ENCODE peak calls at places on chromosomes 4 and X, in four cellular contexts. I is K562, U is H1, Q is GM12878. D is an unnamed sample.
A peak's percentile ranks its signal among the peaks of the same experiment; 100 is the strongest.

GRCh38 chr4:147754037-147754445 is 22.2 kb downstream of the ARHGAP10 start:
- DNase-seq in I (no peak), U (no peak), Q (no peak), D (peak; percentile 95)

GRCh38 chr4:3111461-3111860 is 37.0 kb downstream of the HTT start:
- DNase-seq in I (no peak), U (no peak), Q (no peak), D (peak; percentile 82)

GRCh38 chr4:175542787-175543186 is 269.3 kb downstream of the GPM6A start:
- DNase-seq in I (no peak), U (no peak), Q (no peak), D (no peak)

GRCh38 chr4:52187603-52188002 is 136.5 kb downstream of the SPATA18 start:
- DNase-seq in I (no peak), U (no peak), Q (no peak), D (no peak)

GRCh38 chrX:138191998-138192397 is 519.5 kb downstream of the FGF13 start:
- DNase-seq in I (peak; percentile 10), U (no peak), Q (no peak), D (peak; percentile 19)

GRCh38 chr4:40769266-40769665 is 19.5 kb downstream of the NSUN7 start:
- DNase-seq in I (no peak), U (no peak), Q (no peak), D (peak; percentile 37)

GRCh38 chrX:155216940-155217450 is 735 bp downstream of the VBP1 start:
- DNase-seq in I (peak; percentile 25), U (no peak), Q (peak; percentile 3), D (peak; percentile 4)

GRCh38 chrX:8743126-8743732 is 11.3 kb upstream of the ANOS1 start:
- DNase-seq in I (peak; percentile 40), U (no peak), Q (no peak), D (peak; percentile 31)

GRCh38 chr4:37383579-37384229 is 139.2 kb downstream of the NWD2 start:
- DNase-seq in I (peak; percentile 27), U (no peak), Q (no peak), D (peak; percentile 5)

GRCh38 chr4:7044415-7044930 is 1.3 kb downstream of the TADA2B start:
- DNase-seq in I (no peak), U (no peak), Q (no peak), D (no peak)

GRCh38 chrX:115948018-115948923 is 222.3 kb upstream of the AGTR2 start:
- DNase-seq in I (peak; percentile 20), U (no peak), Q (peak; percentile 41), D (peak; percentile 8)

GRCh38 chrX:129316461-129316860 is 206.8 kb downstream of the SMARCA1 start:
- DNase-seq in I (no peak), U (no peak), Q (no peak), D (no peak)

GRCh38 chr4:165207016-165207430 is 338 bp upstream of the KLHL2 start:
- DNase-seq in I (peak; percentile 19), U (no peak), Q (no peak), D (peak; percentile 31)

GRCh38 chrX:72712094-72712755 is 1.9 kb downstream of the PHKA1 start:
- DNase-seq in I (peak; percentile 20), U (no peak), Q (no peak), D (peak; percentile 13)

GRCh38 chr4:95386410-95386809 is 162.4 kb downstream of the UNC5C start:
- DNase-seq in I (no peak), U (no peak), Q (no peak), D (no peak)

GRCh38 chrX:72101597-72102037 is 30.1 kb downstream of the RTL5 start:
- DNase-seq in I (no peak), U (no peak), Q (no peak), D (no peak)

GRCh38 chrX:107574711-107575110 is 53.6 kb upstream of the PRPS1 start:
- DNase-seq in I (no peak), U (no peak), Q (no peak), D (peak; percentile 71)

GRCh38 chr4:3414421-3415279 is 27.1 kb upstream of the HGFAC start:
- DNase-seq in I (no peak), U (no peak), Q (no peak), D (no peak)

GRCh38 chrX:49840679-49841078 is 11.6 kb downstream of the PAGE4 start:
- DNase-seq in I (peak; percentile 69), U (peak; percentile 17), Q (peak; percentile 15), D (peak; percentile 35)
- TF ChIP-seq CHD1 in I (no peak), U (no peak), Q (no peak), D (no peak)

DNA sequence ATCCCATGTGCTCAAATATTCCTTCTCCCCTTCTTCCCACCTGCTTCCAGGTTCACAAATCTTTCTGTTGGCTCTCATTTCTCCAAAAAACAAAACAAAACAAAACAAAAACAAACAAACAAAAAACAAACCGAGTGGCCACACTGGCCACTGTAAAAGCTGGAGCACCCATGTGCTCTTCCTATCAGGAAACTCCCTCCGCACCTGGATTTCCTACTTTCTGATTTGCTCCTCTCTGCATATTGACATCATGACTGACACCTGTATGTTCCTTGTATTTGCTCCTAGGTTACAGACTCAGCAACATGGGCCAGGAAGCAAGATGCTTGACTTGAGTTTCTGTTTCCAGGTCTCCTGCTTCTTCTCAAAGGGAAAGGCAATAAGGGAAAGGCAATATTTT is 258.8 kb downstream of the GPC3 start:
- DNase-seq in I (no peak), U (no peak), Q (no peak), D (no peak)
- TF ChIP-seq CHD1 in I (no peak), U (no peak), Q (no peak), D (no peak)

GRCh38 chr4:113872426-113873260 is 106.8 kb downstream of the ARSJ start:
- DNase-seq in I (no peak), U (no peak), Q (no peak), D (peak; percentile 22)

GRCh38 chr4:113871080-113871479 is 108.4 kb downstream of the ARSJ start:
- DNase-seq in I (no peak), U (no peak), Q (no peak), D (no peak)

GRCh38 chr4:113874480-113874879 is 105.0 kb downstream of the ARSJ start:
- DNase-seq in I (no peak), U (no peak), Q (no peak), D (no peak)

DNA sequence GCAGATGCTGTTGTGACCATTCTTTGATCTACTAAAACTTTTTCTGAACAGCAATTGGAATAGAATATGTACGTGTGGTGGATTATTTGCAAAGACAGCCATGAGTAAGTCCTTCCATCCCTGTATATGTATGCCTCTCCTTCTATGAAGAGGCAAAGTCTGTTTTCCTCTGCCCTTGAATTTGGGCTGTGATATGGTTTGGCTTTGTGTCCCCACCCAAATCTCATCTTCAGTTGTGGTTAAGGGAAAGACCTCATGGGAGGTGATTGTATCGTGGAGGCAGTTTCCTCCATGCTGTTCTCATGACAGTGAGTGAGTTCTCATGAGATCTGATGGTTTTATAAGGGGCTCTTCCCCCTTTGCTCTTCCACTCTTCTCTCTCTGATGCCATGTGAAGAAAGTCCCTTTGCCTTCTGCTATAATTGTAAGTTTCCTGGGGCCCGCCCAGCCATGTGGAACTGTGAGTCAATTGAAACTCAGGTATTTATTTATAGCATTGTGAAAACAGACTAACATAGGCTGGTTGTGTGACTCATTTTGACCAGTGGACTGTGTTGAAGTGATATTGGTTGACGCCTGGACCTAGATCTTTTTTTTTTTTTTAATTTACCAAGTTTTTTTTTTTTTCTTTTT is 108.3 kb upstream of the CAMK2D start:
- DNase-seq in I (no peak), U (no peak), Q (peak; percentile 54), D (peak; percentile 74)
- TF ChIP-seq CHD1 in I (no peak), U (no peak), Q (no peak), D (no peak)

GRCh38 chr4:35125995-35126712 is 1118.2 kb downstream of the ARAP2 start:
- DNase-seq in I (no peak), U (no peak), Q (no peak), D (no peak)
- TF ChIP-seq CHD1 in I (no peak), U (no peak), Q (no peak), D (no peak)

GRCh38 chr4:74471228-74471627 is 26.3 kb downstream of the AREG start:
- DNase-seq in I (no peak), U (no peak), Q (no peak), D (no peak)

GRCh38 chr4:74473155-74473811 is 28.3 kb downstream of the AREG start:
- DNase-seq in I (no peak), U (no peak), Q (no peak), D (peak; percentile 91)

GRCh38 chr4:74479009-74479408 is 34.1 kb downstream of the AREG start:
- DNase-seq in I (no peak), U (no peak), Q (no peak), D (no peak)

GRCh38 chr4:74475946-74476345 is 31.0 kb downstream of the AREG start:
- DNase-seq in I (no peak), U (no peak), Q (no peak), D (no peak)

GRCh38 chr4:74474345-74475099 is 29.6 kb downstream of the AREG start:
- DNase-seq in I (no peak), U (no peak), Q (no peak), D (peak; percentile 77)
- TF ChIP-seq CHD1 in I (no peak), U (no peak), Q (no peak), D (no peak)

DNA sequence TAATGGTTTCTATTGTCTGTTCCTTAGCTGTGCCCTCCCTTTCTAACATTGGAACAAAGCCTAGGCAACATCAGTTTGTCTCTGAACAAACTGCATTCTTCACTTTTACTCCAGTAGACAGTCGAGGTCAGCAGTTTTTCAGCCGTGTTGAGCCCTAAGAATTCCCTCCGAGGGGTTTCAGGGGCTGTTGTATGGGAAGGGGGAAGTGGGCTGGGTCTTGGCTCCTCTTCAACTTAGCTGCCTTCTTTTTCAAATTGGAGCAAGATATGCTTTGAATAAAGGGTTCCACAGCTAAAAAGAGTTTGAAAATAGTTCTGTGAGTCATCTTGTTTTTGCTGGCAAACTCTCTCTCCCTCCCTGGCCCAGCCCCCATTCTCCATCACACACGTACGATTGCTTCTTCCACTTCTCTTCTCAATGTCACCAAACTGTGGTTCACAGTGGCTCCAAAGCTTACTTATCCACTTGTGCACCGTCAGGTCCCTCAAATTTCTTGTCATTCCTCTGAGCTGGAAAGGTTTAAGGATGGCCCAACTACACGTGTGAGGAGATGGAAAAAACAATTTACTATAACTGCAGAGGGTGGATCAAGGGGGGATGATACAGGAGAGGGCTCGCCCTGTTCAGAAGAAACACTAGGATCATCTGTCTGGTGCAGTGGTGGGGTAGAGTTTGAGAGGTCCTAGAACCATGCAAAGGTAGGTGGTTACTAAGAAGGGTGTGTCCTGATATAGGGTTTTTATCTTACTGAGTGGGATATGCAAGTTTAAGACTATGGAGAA is 9.2 kb upstream of the MAML3 start:
- DNase-seq in I (no peak), U (no peak), Q (no peak), D (peak; percentile 69)
- TF ChIP-seq CHD1 in I (no peak), U (no peak), Q (no peak), D (no peak)

GRCh38 chrX:154094833-154095232 is 2.7 kb downstream of the MECP2 start:
- DNase-seq in I (no peak), U (no peak), Q (no peak), D (no peak)

GRCh38 chrX:154091678-154092077 is 5.8 kb downstream of the MECP2 start:
- DNase-seq in I (peak; percentile 56), U (no peak), Q (no peak), D (no peak)

GRCh38 chrX:154093965-154094364 is 3.6 kb downstream of the MECP2 start:
- DNase-seq in I (no peak), U (no peak), Q (no peak), D (no peak)

GRCh38 chrX:154092371-154092770 is 5.1 kb downstream of the MECP2 start:
- DNase-seq in I (no peak), U (no peak), Q (no peak), D (no peak)

GRCh38 chrX:154090731-154091130 is 6.8 kb downstream of the MECP2 start:
- DNase-seq in I (no peak), U (no peak), Q (no peak), D (no peak)
- TF ChIP-seq CHD1 in I (no peak), U (no peak), Q (no peak), D (no peak)